ENCODE peak calls at places on chromosomes 16 and 17, in ten cellular contexts. N, H, X, G, Y, K, E, Z, A and W are unnamed samples.

GRCh38 chr17:72946696-72947095 is 145.8 kb downstream of the SLC39A11 start:
- DNase-seq in N (no peak), H (no peak), X (no peak), G (no peak), Y (no peak), K (no peak), E (no peak), Z (no peak), A (no peak), W (no peak)

GRCh38 chr17:27089929-27090247 is 204.0 kb upstream of the WSB1 start:
- DNase-seq in N (no peak), H (no peak), X (no peak), G (no peak), Y (no peak), K (no peak), E (no peak), Z (no peak), A (no peak), W (no peak)

GRCh38 chr17:57423541-57423940 is 167.2 kb downstream of the MSI2 start:
- DNase-seq in N (no peak), H (no peak), X (no peak), G (no peak), Y (no peak), K (no peak), E (no peak), Z (no peak), A (no peak), W (no peak)

GRCh38 chr17:42895185-42895555 is 5.4 kb upstream of the G6PC1 start:
- DNase-seq in N (peak), H (peak), X (peak), G (peak), Y (peak), K (no peak), E (peak), Z (peak), A (peak), W (no peak)

GRCh38 chr17:81566461-81567126 is 14.4 kb upstream of the FAAP100 start:
- DNase-seq in N (peak), H (peak), X (peak), G (peak), Y (peak), K (peak), E (peak), Z (peak), A (peak), W (no peak)

GRCh38 chr17:72193395-72194106 is 72.7 kb downstream of the SOX9 start:
- DNase-seq in N (peak), H (no peak), X (no peak), G (peak), Y (peak), K (no peak), E (no peak), Z (no peak), A (peak), W (no peak)

GRCh38 chr17:78973196-78973595 is 6.5 kb downstream of the LGALS3BP start:
- DNase-seq in N (no peak), H (no peak), X (no peak), G (no peak), Y (peak), K (no peak), E (no peak), Z (peak), A (no peak), W (no peak)

GRCh38 chr16:69064164-69064563 is 41.3 kb upstream of the HAS3 start:
- DNase-seq in N (no peak), H (peak), X (no peak), G (peak), Y (no peak), K (no peak), E (no peak), Z (no peak), A (peak), W (no peak)

GRCh38 chr17:34484193-34484733 is 95.1 kb upstream of the TMEM132E start:
- DNase-seq in N (no peak), H (no peak), X (no peak), G (no peak), Y (no peak), K (no peak), E (no peak), Z (no peak), A (no peak), W (no peak)

GRCh38 chr17:60161598-60162330 is 12.0 kb downstream of the CA4 start:
- DNase-seq in N (no peak), H (no peak), X (no peak), G (no peak), Y (no peak), K (no peak), E (no peak), Z (no peak), A (no peak), W (no peak)

GRCh38 chr16:57757326-57757786 is 21.8 kb downstream of the KATNB1 start:
- DNase-seq in N (peak), H (peak), X (peak), G (peak), Y (peak), K (peak), E (peak), Z (peak), A (peak), W (peak)

GRCh38 chr17:28745777-28746473 is 2.1 kb downstream of the TRAF4 start:
- DNase-seq in N (no peak), H (peak), X (no peak), G (peak), Y (no peak), K (no peak), E (peak), Z (no peak), A (no peak), W (no peak)

GRCh38 chr17:81309140-81309858 is 14.2 kb upstream of the SLC38A10 start:
- DNase-seq in N (peak), H (peak), X (peak), G (peak), Y (peak), K (peak), E (peak), Z (peak), A (peak), W (peak)

GRCh38 chr16:55349867-55350266 is 25.9 kb downstream of the IRX6 start:
- DNase-seq in N (no peak), H (no peak), X (no peak), G (no peak), Y (no peak), K (no peak), E (no peak), Z (no peak), A (no peak), W (no peak)

GRCh38 chr17:31320791-31321190 is 631 bp downstream of the EVI2A start:
- DNase-seq in N (no peak), H (no peak), X (no peak), G (no peak), Y (no peak), K (no peak), E (no peak), Z (no peak), A (peak), W (no peak)

GRCh38 chr16:87160752-87161337 is 156.3 kb downstream of the C16orf95 start:
- DNase-seq in N (no peak), H (peak), X (no peak), G (peak), Y (no peak), K (no peak), E (no peak), Z (no peak), A (no peak), W (no peak)

GRCh38 chr16:14285542-14286380 is 214.6 kb downstream of the MRTFB start:
- DNase-seq in N (peak), H (peak), X (peak), G (peak), Y (peak), K (peak), E (peak), Z (peak), A (peak), W (peak)

GRCh38 chr16:11976850-11977205 is 294 bp downstream of the SNX29 start:
- DNase-seq in N (no peak), H (no peak), X (no peak), G (no peak), Y (no peak), K (no peak), E (no peak), Z (no peak), A (no peak), W (peak)

GRCh38 chr16:72997141-72997542 is 50.8 kb downstream of the ZFHX3 start:
- DNase-seq in N (no peak), H (peak), X (no peak), G (peak), Y (no peak), K (no peak), E (no peak), Z (peak), A (peak), W (no peak)

GRCh38 chr17:31093866-31094599 is 744 bp upstream of the NF1 start:
- DNase-seq in N (no peak), H (no peak), X (no peak), G (no peak), Y (no peak), K (no peak), E (peak), Z (no peak), A (no peak), W (peak)

GRCh38 chr16:74225278-74225677 is 71.3 kb upstream of the PSMD7 start:
- DNase-seq in N (no peak), H (no peak), X (no peak), G (no peak), Y (no peak), K (no peak), E (no peak), Z (no peak), A (peak), W (no peak)

GRCh38 chr17:66468241-66469087 is 166.1 kb downstream of the PRKCA start:
- DNase-seq in N (no peak), H (peak), X (no peak), G (peak), Y (no peak), K (no peak), E (no peak), Z (no peak), A (peak), W (no peak)

GRCh38 chr17:29240477-29240876 is 6.2 kb upstream of the CRYBA1 start:
- DNase-seq in N (no peak), H (no peak), X (no peak), G (no peak), Y (no peak), K (no peak), E (no peak), Z (no peak), A (peak), W (no peak)

GRCh38 chr17:76868176-76868668 is at the start of gene MGAT5B:
- DNase-seq in N (peak), H (peak), X (peak), G (peak), Y (peak), K (peak), E (peak), Z (peak), A (peak), W (peak)

GRCh38 chr17:19768046-19768782 is 20.1 kb upstream of the ALDH3A1 start:
- DNase-seq in N (no peak), H (no peak), X (no peak), G (no peak), Y (no peak), K (no peak), E (no peak), Z (no peak), A (no peak), W (no peak)

GRCh38 chr17:79090503-79091372 is 16.1 kb downstream of the ENGASE start:
- DNase-seq in N (no peak), H (no peak), X (no peak), G (peak), Y (no peak), K (no peak), E (no peak), Z (no peak), A (no peak), W (no peak)

GRCh38 chr17:64608571-64608981 is 53.5 kb downstream of the SMURF2 start:
- DNase-seq in N (no peak), H (peak), X (no peak), G (peak), Y (no peak), K (no peak), E (no peak), Z (no peak), A (peak), W (no peak)

GRCh38 chr17:41530062-41531048 is 2.2 kb upstream of the KRT19 start:
- DNase-seq in N (no peak), H (peak), X (peak), G (peak), Y (no peak), K (no peak), E (peak), Z (peak), A (peak), W (no peak)

GRCh38 chr17:40466298-40466971 is 23.2 kb downstream of the IGFBP4 start:
- DNase-seq in N (no peak), H (peak), X (no peak), G (no peak), Y (no peak), K (no peak), E (no peak), Z (no peak), A (no peak), W (no peak)

GRCh38 chr17:40461774-40462342 is 18.6 kb downstream of the IGFBP4 start:
- DNase-seq in N (no peak), H (peak), X (no peak), G (no peak), Y (no peak), K (no peak), E (no peak), Z (peak), A (no peak), W (no peak)

GRCh38 chr17:40462343-40463121 is 19.3 kb downstream of the IGFBP4 start:
- DNase-seq in N (no peak), H (peak), X (no peak), G (no peak), Y (no peak), K (no peak), E (no peak), Z (no peak), A (no peak), W (no peak)

GRCh38 chr17:40463122-40463550 is 19.9 kb downstream of the IGFBP4 start:
- DNase-seq in N (no peak), H (no peak), X (no peak), G (no peak), Y (no peak), K (no peak), E (no peak), Z (no peak), A (no peak), W (no peak)

GRCh38 chr17:40464392-40464855 is 21.2 kb downstream of the IGFBP4 start:
- DNase-seq in N (no peak), H (peak), X (no peak), G (no peak), Y (no peak), K (no peak), E (no peak), Z (no peak), A (no peak), W (no peak)
- TF ChIP-seq CTCF in N (no peak), H (no peak), X (peak), G (no peak), Y (no peak), K (no peak), E (no peak), Z (no peak), A (no peak), W (no peak)

DNA sequence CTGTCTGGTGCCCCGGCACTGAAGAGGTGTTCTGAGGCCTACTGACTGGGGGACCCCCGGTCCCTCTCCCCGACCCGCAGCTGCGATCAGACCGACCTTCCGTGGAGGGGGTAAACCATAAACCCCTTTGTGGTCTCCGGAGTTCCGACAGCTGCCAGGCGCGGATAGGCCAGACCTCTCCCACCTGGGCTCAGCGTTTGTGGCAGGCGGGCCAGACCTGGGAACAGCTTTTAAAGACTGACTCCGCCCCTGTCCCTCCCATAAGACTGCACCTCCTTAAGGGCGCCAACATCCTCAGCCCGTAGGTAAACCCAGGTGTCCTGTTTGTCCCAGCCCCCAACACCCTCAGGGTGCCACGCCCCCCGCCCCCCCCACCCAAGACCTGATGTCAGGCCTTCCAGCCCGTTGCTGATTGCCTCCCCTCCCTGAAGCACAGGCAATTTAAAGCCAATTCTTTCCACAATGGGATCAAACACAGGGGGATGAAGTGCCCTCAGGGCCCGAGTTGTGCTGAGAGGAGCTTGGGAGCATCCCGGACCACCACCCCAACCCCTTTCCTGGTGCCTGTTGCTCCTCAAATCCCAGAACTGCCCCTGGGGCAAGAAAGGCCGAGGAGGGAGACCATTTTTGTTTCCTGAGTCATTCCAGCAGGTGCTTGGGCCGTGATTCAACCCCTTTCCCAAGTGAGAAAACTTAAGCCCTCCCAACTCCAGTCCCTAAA is at the start of gene SOX15:
- DNase-seq in N (no peak), H (peak), X (no peak), G (peak), Y (no peak), K (no peak), E (no peak), Z (no peak), A (peak), W (no peak)
- H3K4me3 ChIP-seq in N (peak), H (peak), X (no peak), G (peak), Y (peak), K (peak), E (peak), Z (peak), A (no peak), W (no peak)

GRCh38 chr17:49603720-49604119 is 28.0 kb downstream of the NXPH3 start:
- DNase-seq in N (no peak), H (no peak), X (no peak), G (no peak), Y (no peak), K (no peak), E (no peak), Z (no peak), A (no peak), W (no peak)
- TF ChIP-seq CTCF in N (peak), H (no peak), X (no peak), G (no peak), Y (no peak), K (no peak), E (no peak), Z (no peak), A (no peak), W (no peak)

GRCh38 chr16:85204242-85205010 is 92.2 kb upstream of the CIBAR2 start:
- DNase-seq in N (no peak), H (no peak), X (no peak), G (peak), Y (no peak), K (no peak), E (no peak), Z (no peak), A (peak), W (no peak)
- H3K4me3 ChIP-seq in N (no peak), H (no peak), X (no peak), G (no peak), Y (no peak), K (no peak), E (no peak), Z (no peak), A (no peak), W (no peak)

DNA sequence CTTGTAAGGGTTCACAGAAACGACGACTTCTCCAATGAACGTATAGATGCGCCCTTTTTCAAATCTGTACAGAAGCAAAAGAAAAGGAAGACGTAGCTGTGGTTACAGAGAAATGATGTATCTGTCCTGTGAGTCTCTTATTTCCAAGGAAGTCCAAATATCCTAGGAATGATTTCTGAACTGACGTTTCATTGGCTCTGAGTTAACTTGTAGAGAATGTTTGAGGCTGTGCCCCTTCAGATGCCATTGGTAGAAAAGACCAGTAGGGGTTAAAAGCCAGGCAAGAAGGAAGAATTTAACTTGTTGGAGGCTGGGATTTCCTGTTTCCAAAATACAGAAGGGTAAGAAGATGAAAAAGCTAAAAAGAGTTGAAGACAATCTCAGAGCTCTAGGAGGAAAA is 96.2 kb downstream of the MYO1D start:
- DNase-seq in N (no peak), H (no peak), X (no peak), G (no peak), Y (no peak), K (no peak), E (no peak), Z (no peak), A (no peak), W (no peak)
- TF ChIP-seq CTCF in N (no peak), H (no peak), X (no peak), G (no peak), Y (no peak), K (no peak), E (no peak), Z (no peak), A (no peak), W (no peak)